ENCODE peak calls at places on chromosomes 2 and 18, in eight cellular contexts. One of them, this sample, is unnamed.
A peak's percentile ranks its signal among the peaks of the same experiment; 100 is the strongest.

GRCh38 chr2:231260442-231260841 is 62.0 kb downstream of the ARMC9 start:
- DNase-seq in activated effector memory CD4-positive, alpha-beta T cell treated with Interleukin-2 at 50 U/mL for 16 hours: no peak
- DNase-seq in effector memory CD8-positive, alpha-beta T cell: no peak
- DNase-seq in NAMALWA: no peak
- DNase-seq in PC-9: no peak
- DNase-seq in stimulated activated CD4-positive, alpha-beta T cell treated with anti-CD3 and anti-CD28 coated beads, Interleukin-2, amount 100 ng/mL, for 24 hours: no peak
- DNase-seq in Daoy: peak; percentile 35
- DNase-seq in AML-193: no peak
- DNase-seq in this sample: no peak

GRCh38 chr2:31980674-31981356 is 30.0 kb downstream of the MEMO1 start:
- DNase-seq in stimulated activated CD4-positive, alpha-beta T cell treated with anti-CD3 and anti-CD28 coated beads, Interleukin-2, amount 100 ng/mL, for 24 hours: no peak
- DNase-seq in PC-9: no peak
- DNase-seq in activated effector memory CD4-positive, alpha-beta T cell treated with Interleukin-2 at 50 U/mL for 16 hours: no peak
- DNase-seq in NAMALWA: peak; percentile 69
- DNase-seq in AML-193: peak; percentile 20
- DNase-seq in Daoy: no peak
- DNase-seq in effector memory CD8-positive, alpha-beta T cell: no peak
- DNase-seq in this sample: no peak

GRCh38 chr18:12281861-12282260 is 26.2 kb upstream of the TUBB6 start:
- DNase-seq in Daoy: no peak
- DNase-seq in effector memory CD8-positive, alpha-beta T cell: no peak
- DNase-seq in AML-193: no peak
- DNase-seq in PC-9: no peak
- DNase-seq in activated effector memory CD4-positive, alpha-beta T cell treated with Interleukin-2 at 50 U/mL for 16 hours: no peak
- DNase-seq in stimulated activated CD4-positive, alpha-beta T cell treated with anti-CD3 and anti-CD28 coated beads, Interleukin-2, amount 100 ng/mL, for 24 hours: no peak
- DNase-seq in NAMALWA: no peak
- DNase-seq in this sample: no peak

GRCh38 chr2:8298783-8299182 is 383.1 kb upstream of the ID2 start:
- DNase-seq in NAMALWA: peak; percentile 37
- DNase-seq in AML-193: peak; percentile 99
- DNase-seq in Daoy: no peak
- DNase-seq in activated effector memory CD4-positive, alpha-beta T cell treated with Interleukin-2 at 50 U/mL for 16 hours: no peak
- DNase-seq in PC-9: no peak
- DNase-seq in effector memory CD8-positive, alpha-beta T cell: no peak
- DNase-seq in stimulated activated CD4-positive, alpha-beta T cell treated with anti-CD3 and anti-CD28 coated beads, Interleukin-2, amount 100 ng/mL, for 24 hours: no peak
- DNase-seq in this sample: peak; percentile 30

GRCh38 chr18:63439334-63439733 is 17.1 kb upstream of the VPS4B start:
- DNase-seq in activated effector memory CD4-positive, alpha-beta T cell treated with Interleukin-2 at 50 U/mL for 16 hours: peak; percentile 14
- DNase-seq in stimulated activated CD4-positive, alpha-beta T cell treated with anti-CD3 and anti-CD28 coated beads, Interleukin-2, amount 100 ng/mL, for 24 hours: peak; percentile 33
- DNase-seq in Daoy: peak; percentile 45
- DNase-seq in PC-9: peak; percentile 25
- DNase-seq in effector memory CD8-positive, alpha-beta T cell: peak; percentile 37
- DNase-seq in AML-193: peak; percentile 67
- DNase-seq in NAMALWA: peak; percentile 77
- DNase-seq in this sample: peak; percentile 39

GRCh38 chr2:79432731-79433146 is 80.1 kb upstream of the CTNNA2 start:
- DNase-seq in activated effector memory CD4-positive, alpha-beta T cell treated with Interleukin-2 at 50 U/mL for 16 hours: no peak
- DNase-seq in PC-9: no peak
- DNase-seq in Daoy: no peak
- DNase-seq in effector memory CD8-positive, alpha-beta T cell: no peak
- DNase-seq in stimulated activated CD4-positive, alpha-beta T cell treated with anti-CD3 and anti-CD28 coated beads, Interleukin-2, amount 100 ng/mL, for 24 hours: no peak
- DNase-seq in NAMALWA: no peak
- DNase-seq in AML-193: no peak
- DNase-seq in this sample: no peak

GRCh38 chr2:158529379-158530110 is 72.8 kb downstream of the PKP4 start:
- DNase-seq in AML-193: no peak
- DNase-seq in stimulated activated CD4-positive, alpha-beta T cell treated with anti-CD3 and anti-CD28 coated beads, Interleukin-2, amount 100 ng/mL, for 24 hours: no peak
- DNase-seq in Daoy: no peak
- DNase-seq in PC-9: no peak
- DNase-seq in activated effector memory CD4-positive, alpha-beta T cell treated with Interleukin-2 at 50 U/mL for 16 hours: no peak
- DNase-seq in effector memory CD8-positive, alpha-beta T cell: no peak
- DNase-seq in NAMALWA: no peak
- DNase-seq in this sample: no peak

GRCh38 chr2:230913406-230913805 is 11.6 kb downstream of the GPR55 start:
- DNase-seq in activated effector memory CD4-positive, alpha-beta T cell treated with Interleukin-2 at 50 U/mL for 16 hours: no peak
- DNase-seq in Daoy: peak; percentile 35
- DNase-seq in effector memory CD8-positive, alpha-beta T cell: no peak
- DNase-seq in NAMALWA: peak; percentile 41
- DNase-seq in stimulated activated CD4-positive, alpha-beta T cell treated with anti-CD3 and anti-CD28 coated beads, Interleukin-2, amount 100 ng/mL, for 24 hours: no peak
- DNase-seq in PC-9: no peak
- DNase-seq in AML-193: peak; percentile 71
- DNase-seq in this sample: no peak

GRCh38 chr2:63035686-63036085 is 14.9 kb upstream of the OTX1 start:
- DNase-seq in stimulated activated CD4-positive, alpha-beta T cell treated with anti-CD3 and anti-CD28 coated beads, Interleukin-2, amount 100 ng/mL, for 24 hours: no peak
- DNase-seq in AML-193: no peak
- DNase-seq in effector memory CD8-positive, alpha-beta T cell: no peak
- DNase-seq in NAMALWA: no peak
- DNase-seq in PC-9: no peak
- DNase-seq in activated effector memory CD4-positive, alpha-beta T cell treated with Interleukin-2 at 50 U/mL for 16 hours: no peak
- DNase-seq in Daoy: no peak
- DNase-seq in this sample: no peak

GRCh38 chr2:218812096-218812815 is 19.3 kb downstream of the PRKAG3 start:
- DNase-seq in effector memory CD8-positive, alpha-beta T cell: no peak
- DNase-seq in AML-193: no peak
- DNase-seq in activated effector memory CD4-positive, alpha-beta T cell treated with Interleukin-2 at 50 U/mL for 16 hours: no peak
- DNase-seq in stimulated activated CD4-positive, alpha-beta T cell treated with anti-CD3 and anti-CD28 coated beads, Interleukin-2, amount 100 ng/mL, for 24 hours: no peak
- DNase-seq in PC-9: no peak
- DNase-seq in NAMALWA: no peak
- DNase-seq in Daoy: no peak
- DNase-seq in this sample: no peak

GRCh38 chr2:108583903-108584520 is 49.7 kb downstream of the LIMS1 start:
- DNase-seq in AML-193: peak; percentile 63
- DNase-seq in activated effector memory CD4-positive, alpha-beta T cell treated with Interleukin-2 at 50 U/mL for 16 hours: peak; percentile 13
- DNase-seq in NAMALWA: peak; percentile 78
- DNase-seq in PC-9: peak; percentile 45
- DNase-seq in Daoy: peak; percentile 81
- DNase-seq in stimulated activated CD4-positive, alpha-beta T cell treated with anti-CD3 and anti-CD28 coated beads, Interleukin-2, amount 100 ng/mL, for 24 hours: peak; percentile 41
- DNase-seq in effector memory CD8-positive, alpha-beta T cell: peak; percentile 56
- DNase-seq in this sample: peak; percentile 72

GRCh38 chr2:98457045-98457696 is 12.5 kb downstream of the INPP4A start:
- DNase-seq in effector memory CD8-positive, alpha-beta T cell: no peak
- DNase-seq in Daoy: peak; percentile 29
- DNase-seq in stimulated activated CD4-positive, alpha-beta T cell treated with anti-CD3 and anti-CD28 coated beads, Interleukin-2, amount 100 ng/mL, for 24 hours: no peak
- DNase-seq in NAMALWA: no peak
- DNase-seq in activated effector memory CD4-positive, alpha-beta T cell treated with Interleukin-2 at 50 U/mL for 16 hours: no peak
- DNase-seq in AML-193: no peak
- DNase-seq in PC-9: peak; percentile 44
- DNase-seq in this sample: no peak

GRCh38 chr2:26456701-26457224 is 21.2 kb downstream of the OTOF start:
- DNase-seq in PC-9: peak; percentile 76
- DNase-seq in activated effector memory CD4-positive, alpha-beta T cell treated with Interleukin-2 at 50 U/mL for 16 hours: no peak
- DNase-seq in NAMALWA: no peak
- DNase-seq in Daoy: no peak
- DNase-seq in effector memory CD8-positive, alpha-beta T cell: no peak
- DNase-seq in stimulated activated CD4-positive, alpha-beta T cell treated with anti-CD3 and anti-CD28 coated beads, Interleukin-2, amount 100 ng/mL, for 24 hours: no peak
- DNase-seq in AML-193: no peak
- DNase-seq in this sample: no peak

GRCh38 chr2:2848621-2849443 is 517.8 kb upstream of the MYT1L start:
- DNase-seq in Daoy: no peak
- DNase-seq in NAMALWA: no peak
- DNase-seq in activated effector memory CD4-positive, alpha-beta T cell treated with Interleukin-2 at 50 U/mL for 16 hours: no peak
- DNase-seq in stimulated activated CD4-positive, alpha-beta T cell treated with anti-CD3 and anti-CD28 coated beads, Interleukin-2, amount 100 ng/mL, for 24 hours: no peak
- DNase-seq in AML-193: no peak
- DNase-seq in PC-9: no peak
- DNase-seq in effector memory CD8-positive, alpha-beta T cell: no peak
- DNase-seq in this sample: no peak

GRCh38 chr18:9157806-9158205 is 21.2 kb downstream of the ANKRD12 start:
- DNase-seq in Daoy: no peak
- DNase-seq in activated effector memory CD4-positive, alpha-beta T cell treated with Interleukin-2 at 50 U/mL for 16 hours: no peak
- DNase-seq in effector memory CD8-positive, alpha-beta T cell: no peak
- DNase-seq in stimulated activated CD4-positive, alpha-beta T cell treated with anti-CD3 and anti-CD28 coated beads, Interleukin-2, amount 100 ng/mL, for 24 hours: no peak
- DNase-seq in PC-9: no peak
- DNase-seq in AML-193: no peak
- DNase-seq in NAMALWA: no peak
- DNase-seq in this sample: no peak

GRCh38 chr2:216574586-216574985 is 58.6 kb upstream of the IGFBP2 start:
- DNase-seq in PC-9: no peak
- DNase-seq in stimulated activated CD4-positive, alpha-beta T cell treated with anti-CD3 and anti-CD28 coated beads, Interleukin-2, amount 100 ng/mL, for 24 hours: no peak
- DNase-seq in Daoy: no peak
- DNase-seq in AML-193: no peak
- DNase-seq in activated effector memory CD4-positive, alpha-beta T cell treated with Interleukin-2 at 50 U/mL for 16 hours: no peak
- DNase-seq in effector memory CD8-positive, alpha-beta T cell: no peak
- DNase-seq in NAMALWA: no peak
- DNase-seq in this sample: no peak

GRCh38 chr18:3107740-3108151 is 94.8 kb upstream of the LPIN2 start:
- DNase-seq in stimulated activated CD4-positive, alpha-beta T cell treated with anti-CD3 and anti-CD28 coated beads, Interleukin-2, amount 100 ng/mL, for 24 hours: no peak
- DNase-seq in effector memory CD8-positive, alpha-beta T cell: no peak
- DNase-seq in AML-193: no peak
- DNase-seq in NAMALWA: no peak
- DNase-seq in PC-9: no peak
- DNase-seq in activated effector memory CD4-positive, alpha-beta T cell treated with Interleukin-2 at 50 U/mL for 16 hours: no peak
- DNase-seq in Daoy: no peak
- DNase-seq in this sample: no peak

GRCh38 chr2:66686768-66687167 is 251.8 kb downstream of the MEIS1 start:
- DNase-seq in effector memory CD8-positive, alpha-beta T cell: no peak
- DNase-seq in AML-193: no peak
- DNase-seq in NAMALWA: peak; percentile 1
- DNase-seq in PC-9: no peak
- DNase-seq in Daoy: no peak
- DNase-seq in activated effector memory CD4-positive, alpha-beta T cell treated with Interleukin-2 at 50 U/mL for 16 hours: no peak
- DNase-seq in stimulated activated CD4-positive, alpha-beta T cell treated with anti-CD3 and anti-CD28 coated beads, Interleukin-2, amount 100 ng/mL, for 24 hours: no peak
- DNase-seq in this sample: no peak

GRCh38 chr2:67872481-67872880 is 190.3 kb downstream of the C1D start:
- DNase-seq in Daoy: no peak
- DNase-seq in effector memory CD8-positive, alpha-beta T cell: no peak
- DNase-seq in stimulated activated CD4-positive, alpha-beta T cell treated with anti-CD3 and anti-CD28 coated beads, Interleukin-2, amount 100 ng/mL, for 24 hours: no peak
- DNase-seq in PC-9: no peak
- DNase-seq in AML-193: no peak
- DNase-seq in NAMALWA: no peak
- DNase-seq in activated effector memory CD4-positive, alpha-beta T cell treated with Interleukin-2 at 50 U/mL for 16 hours: no peak
- DNase-seq in this sample: no peak

GRCh38 chr2:33033524-33034150 is 86.9 kb downstream of the LTBP1 start:
- DNase-seq in Daoy: peak; percentile 23
- DNase-seq in effector memory CD8-positive, alpha-beta T cell: no peak
- DNase-seq in stimulated activated CD4-positive, alpha-beta T cell treated with anti-CD3 and anti-CD28 coated beads, Interleukin-2, amount 100 ng/mL, for 24 hours: no peak
- DNase-seq in NAMALWA: peak; percentile 50
- DNase-seq in PC-9: no peak
- DNase-seq in activated effector memory CD4-positive, alpha-beta T cell treated with Interleukin-2 at 50 U/mL for 16 hours: no peak
- DNase-seq in AML-193: peak; percentile 13
- DNase-seq in this sample: no peak